ENCODE peak calls at places on chromosomes 6 and 20, in seven cellular contexts. P is body of pancreas, S is BJ, U is left ventricle myocardium inferior, Z is lower leg skin, D is AG10803, G is skeletal muscle cell. W is an unnamed sample.

GRCh38 chr6:84615113-84615850 is 149.1 kb downstream of the TBX18 start:
- DNase-seq in U (no peak), S (no peak), Z (no peak), G (no peak), D (peak), P (no peak), W (no peak)

GRCh38 chr20:366042-366718 is 14.4 kb upstream of the TRIB3 start:
- DNase-seq in U (no peak), S (no peak), D (no peak), Z (no peak), G (no peak), P (peak), W (no peak)

GRCh38 chr6:146950351-146950835 is 253.8 kb upstream of the STXBP5 start:
- DNase-seq in Z (no peak), U (no peak), G (no peak), P (no peak), S (no peak), D (peak), W (no peak)

GRCh38 chr6:41767112-41767946 is 12.4 kb downstream of the FRS3 start:
- DNase-seq in G (no peak), S (peak), U (peak), D (peak), Z (peak), P (peak), W (peak)

GRCh38 chr20:50237349-50237748 is 46.7 kb downstream of the CEBPB start:
- DNase-seq in S (no peak), Z (no peak), U (no peak), G (no peak), D (no peak), P (no peak), W (no peak)

GRCh38 chr6:152338335-152339125 is 298.6 kb downstream of the SYNE1 start:
- DNase-seq in Z (peak), G (no peak), S (no peak), U (peak), D (peak), P (peak), W (no peak)

GRCh38 chr20:8646716-8647115 is 422.2 kb upstream of the PLCB4 start:
- DNase-seq in S (peak), G (peak), Z (no peak), P (no peak), U (no peak), D (peak), W (peak)

GRCh38 chr6:132011582-132011981 is 60.4 kb upstream of the CCN2 start:
- DNase-seq in U (no peak), S (no peak), P (no peak), Z (no peak), G (no peak), D (peak), W (no peak)

GRCh38 chr20:19211252-19211651 is 1.2 kb upstream of the SLC24A3 start:
- DNase-seq in D (no peak), Z (no peak), P (no peak), U (no peak), S (no peak), G (no peak), W (no peak)

GRCh38 chr6:55617272-55617671 is 38.3 kb upstream of the HMGCLL1 start:
- DNase-seq in D (peak), Z (no peak), P (peak), S (no peak), G (no peak), U (no peak), W (no peak)

GRCh38 chr6:108606130-108606797 is 45.5 kb downstream of the FOXO3 start:
- DNase-seq in Z (no peak), S (no peak), P (no peak), U (no peak), G (no peak), D (no peak), W (no peak)

GRCh38 chr6:158852312-158853071 is 33.3 kb upstream of the EZR start:
- DNase-seq in U (no peak), Z (no peak), P (no peak), S (no peak), D (no peak), G (no peak), W (no peak)

GRCh38 chr6:3870528-3870925 is 21.4 kb downstream of the FAM50B start:
- DNase-seq in D (no peak), P (no peak), G (no peak), U (no peak), Z (peak), S (no peak), W (no peak)

GRCh38 chr6:138971601-138972000 is 16.5 kb downstream of the REPS1 start:
- DNase-seq in P (no peak), S (no peak), U (no peak), Z (no peak), D (peak), G (no peak), W (no peak)

GRCh38 chr20:53875452-53875851 is 194.9 kb downstream of the BCAS1 start:
- DNase-seq in U (peak), P (no peak), D (no peak), G (no peak), S (no peak), Z (peak), W (no peak)

GRCh38 chr20:10671850-10672578 is 1.8 kb downstream of the JAG1 start:
- DNase-seq in D (peak), U (peak), G (no peak), P (peak), S (no peak), Z (peak), W (no peak)

GRCh38 chr20:49115565-49115964 is 69.5 kb downstream of the CSE1L start:
- DNase-seq in Z (no peak), S (no peak), D (peak), U (no peak), P (no peak), G (no peak), W (no peak)

GRCh38 chr6:135870722-135871121 is 19.2 kb downstream of the PDE7B start:
- DNase-seq in Z (no peak), S (no peak), G (peak), D (peak), P (no peak), U (no peak), W (no peak)

GRCh38 chr6:118725944-118726343 is 74.6 kb upstream of the CEP85L start:
- DNase-seq in G (no peak), U (no peak), D (no peak), S (no peak), Z (no peak), P (no peak), W (no peak)

GRCh38 chr6:152734630-152735029 is 16.0 kb upstream of the VIP start:
- DNase-seq in U (no peak), D (no peak), P (no peak), S (no peak), Z (no peak), G (no peak), W (no peak)

GRCh38 chr6:96721227-96721626 is 116.0 kb downstream of the GPR63 start:
- DNase-seq in P (no peak), U (no peak), S (no peak), D (no peak), G (no peak), Z (no peak), W (no peak)

GRCh38 chr6:163086563-163086895 is 328.0 kb upstream of the QKI start:
- DNase-seq in S (no peak), U (no peak), G (no peak), Z (no peak), D (peak), P (no peak), W (no peak)

GRCh38 chr6:15662246-15663056 is at the start of gene DTNBP1:
- DNase-seq in P (peak), S (no peak), G (no peak), U (peak), D (peak), Z (peak), W (no peak)

GRCh38 chr20:61048292-61048691 is 203.8 kb upstream of the CDH4 start:
- DNase-seq in G (no peak), P (no peak), S (no peak), U (no peak), D (no peak), Z (no peak), W (no peak)

GRCh38 chr6:15522427-15522826 is 140.4 kb downstream of the DTNBP1 start:
- DNase-seq in D (peak), S (no peak), U (no peak), P (no peak), G (no peak), Z (peak), W (no peak)

GRCh38 chr6:17311595-17312311 is 30.6 kb downstream of the RBM24 start:
- DNase-seq in U (peak), G (no peak), Z (no peak), S (no peak), P (peak), D (peak), W (no peak)

GRCh38 chr6:119158057-119158848 is 79.8 kb upstream of the FAM184A start:
- DNase-seq in S (no peak), Z (no peak), G (peak), D (peak), U (peak), P (peak), W (peak)

GRCh38 chr6:155854787-155855186 is 399.1 kb upstream of the NOX3 start:
- DNase-seq in S (no peak), P (no peak), D (no peak), Z (no peak), G (no peak), U (no peak), W (no peak)

GRCh38 chr6:7629321-7629720 is 39.3 kb downstream of the SNRNP48 start:
- DNase-seq in P (no peak), S (no peak), G (no peak), D (peak), Z (no peak), U (no peak), W (no peak)

GRCh38 chr6:54206510-54206909 is 95.3 kb downstream of the MLIP start:
- DNase-seq in G (no peak), S (no peak), D (no peak), Z (no peak), U (no peak), P (no peak), W (no peak)

GRCh38 chr20:49569403-49570115 is 1.6 kb upstream of the PTGIS start:
- DNase-seq in G (no peak), D (no peak), Z (peak), U (no peak), P (no peak), S (no peak), W (no peak)

GRCh38 chr6:158321960-158322359 is 9.7 kb downstream of the TULP4 start:
- DNase-seq in Z (no peak), D (peak), U (no peak), G (peak), S (peak), P (no peak), W (peak)

GRCh38 chr6:14417377-14417776 is 299.8 kb downstream of the CD83 start:
- DNase-seq in P (no peak), Z (no peak), D (no peak), S (no peak), U (no peak), G (no peak), W (no peak)

GRCh38 chr6:112215901-112216300 is 38.5 kb downstream of the LAMA4 start:
- DNase-seq in P (no peak), D (no peak), U (no peak), Z (no peak), S (no peak), G (no peak), W (no peak)

GRCh38 chr6:38216451-38216850 is 396.9 kb downstream of the ZFAND3 start:
- DNase-seq in D (no peak), P (no peak), G (no peak), S (no peak), Z (no peak), U (no peak), W (no peak)

GRCh38 chr6:108744996-108745395 is 103.2 kb upstream of the ARMC2 start:
- DNase-seq in S (no peak), D (no peak), U (no peak), G (no peak), P (no peak), Z (peak), W (no peak)

GRCh38 chr20:40279390-40279789 is 409.6 kb downstream of the MAFB start:
- DNase-seq in P (no peak), S (peak), D (peak), U (no peak), Z (no peak), G (peak), W (peak)

GRCh38 chr20:21251278-21251677 is 51.9 kb upstream of the XRN2 start:
- DNase-seq in U (no peak), G (no peak), P (no peak), D (peak), S (no peak), Z (peak), W (no peak)

GRCh38 chr6:15484115-15484514 is 178.7 kb downstream of the DTNBP1 start:
- DNase-seq in Z (no peak), S (no peak), G (no peak), P (peak), D (no peak), U (no peak), W (no peak)

GRCh38 chr6:48985025-48985424 is 478.0 kb downstream of the MMUT start:
- DNase-seq in U (no peak), S (no peak), G (peak), Z (no peak), P (no peak), D (peak), W (peak)
- H3K4me3 ChIP-seq in U (no peak), S (no peak), G (no peak), Z (no peak), P (no peak), D (no peak), W (no peak)

GRCh38 chr20:63177134-63177784 is 38.7 kb downstream of the YTHDF1 start:
- DNase-seq in G (no peak), P (peak), Z (no peak), U (no peak), S (no peak), D (no peak), W (no peak)
- H3K4me3 ChIP-seq in G (no peak), P (no peak), Z (no peak), U (peak), S (no peak), D (no peak), W (no peak)

DNA sequence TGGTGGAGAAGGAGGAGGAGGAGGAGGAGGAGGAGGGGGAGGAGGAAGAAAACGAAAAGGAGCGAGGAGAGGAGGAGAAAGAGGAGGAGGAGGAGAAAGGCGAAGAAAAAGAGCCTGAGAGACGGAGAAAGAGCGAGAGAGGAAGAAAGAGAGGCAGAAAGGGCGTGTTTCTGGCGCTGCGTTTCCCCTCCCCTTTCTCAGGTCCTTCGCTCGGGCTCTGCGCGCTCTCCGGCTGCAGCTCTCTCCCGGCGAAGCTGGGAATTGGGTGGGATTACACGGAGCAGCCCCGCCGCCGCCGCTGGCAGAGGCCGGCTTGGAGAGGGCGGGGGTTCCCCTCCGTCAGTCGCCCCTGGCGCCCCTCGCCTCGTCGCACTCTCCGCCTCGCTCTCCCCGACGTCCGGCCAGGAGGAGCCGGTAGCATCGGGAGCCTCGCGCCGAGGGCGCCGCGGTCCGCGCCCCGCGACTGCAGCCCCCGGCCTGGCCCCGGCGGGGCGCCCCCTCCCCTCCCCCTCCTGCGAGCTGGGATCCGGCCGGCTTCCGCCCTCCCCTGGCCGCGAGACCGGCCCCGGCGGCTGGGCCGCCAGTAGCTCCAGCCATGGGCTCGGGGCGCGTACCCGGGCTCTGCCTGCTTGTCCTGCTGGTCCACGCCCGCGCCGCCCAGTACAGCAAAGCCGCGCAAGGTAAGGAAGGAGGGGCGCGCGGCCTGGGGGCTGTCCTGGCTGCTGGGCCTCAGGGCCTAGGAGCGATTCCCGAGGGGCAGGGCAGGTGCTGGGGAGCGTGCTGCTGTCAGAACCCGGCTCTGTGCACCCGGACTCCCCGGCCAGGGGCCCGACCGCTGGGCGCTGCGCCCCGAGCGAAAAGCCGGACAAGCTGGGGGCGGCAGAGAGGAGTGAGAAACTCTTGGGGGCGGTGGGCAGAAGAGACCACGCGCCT is at the start of gene SCUBE3:
- DNase-seq in D (peak), P (peak), G (peak), U (peak), S (no peak), Z (no peak), W (no peak)
- H3K4me3 ChIP-seq in D (peak), P (peak), G (peak), U (peak), S (peak), Z (peak), W (peak)

GRCh38 chr6:31729515-31729978 is 448 bp upstream of the DDAH2 start:
- DNase-seq in S (peak), P (peak), D (peak), G (peak), U (peak), Z (peak), W (no peak)

GRCh38 chr6:31729979-31730630 is 1.0 kb upstream of the DDAH2 start:
- DNase-seq in G (peak), P (peak), U (peak), S (peak), Z (peak), D (peak), W (no peak)

GRCh38 chr6:31728767-31729514 is at the start of gene DDAH2:
- DNase-seq in U (no peak), S (no peak), P (no peak), Z (peak), G (no peak), D (no peak), W (no peak)

GRCh38 chr6:31727034-31727716 is 1.9 kb downstream of the DDAH2 start:
- DNase-seq in G (no peak), D (no peak), P (no peak), Z (no peak), S (no peak), U (no peak), W (no peak)

GRCh38 chr6:31727717-31728671 is 1.1 kb downstream of the DDAH2 start:
- DNase-seq in Z (no peak), S (no peak), P (no peak), G (no peak), U (no peak), D (no peak), W (no peak)
- H3K4me3 ChIP-seq in Z (no peak), S (peak), P (no peak), G (no peak), U (peak), D (peak), W (peak)

DNA sequence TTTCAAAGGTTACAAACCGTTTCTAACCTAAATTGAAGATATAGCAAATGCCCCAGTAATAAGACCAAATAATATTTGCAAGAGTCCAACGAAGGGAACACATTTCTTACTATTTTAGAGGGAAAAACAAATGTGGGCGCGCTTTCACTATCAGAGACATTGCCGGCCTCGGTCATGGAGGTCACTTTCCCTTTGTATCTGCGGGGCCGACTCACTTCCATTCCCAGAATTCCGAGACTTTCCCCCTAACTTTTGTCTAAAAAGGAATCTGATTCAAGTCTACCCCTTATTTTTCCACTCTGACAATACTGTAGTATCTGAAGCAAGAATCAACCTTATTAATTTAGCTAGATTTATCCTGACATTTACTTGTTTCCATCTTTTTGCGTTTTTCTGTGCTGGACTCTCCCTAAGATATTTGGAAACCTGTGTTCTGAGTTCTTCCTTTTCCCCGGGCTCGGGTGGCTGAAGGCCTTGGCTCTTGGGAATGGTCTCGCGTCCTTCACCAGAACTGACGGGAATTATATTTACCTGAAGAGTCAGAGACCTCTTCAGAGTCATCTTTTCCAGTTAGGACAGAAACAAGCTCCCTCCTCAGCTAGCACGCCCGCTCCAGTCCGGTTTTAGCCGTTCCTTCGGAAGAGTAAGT is 71.8 kb upstream of the ZNF184 start:
- DNase-seq in Z (no peak), U (no peak), D (no peak), P (no peak), S (no peak), G (no peak), W (no peak)
- H3K4me3 ChIP-seq in Z (no peak), U (peak), D (peak), P (no peak), S (peak), G (peak), W (peak)

GRCh38 chr6:12476484-12476883 is 186.3 kb downstream of the EDN1 start:
- DNase-seq in U (no peak), G (no peak), Z (no peak), D (no peak), P (no peak), S (no peak), W (no peak)
- H3K4me3 ChIP-seq in U (no peak), G (no peak), Z (no peak), D (no peak), P (no peak), S (no peak), W (no peak)

DNA sequence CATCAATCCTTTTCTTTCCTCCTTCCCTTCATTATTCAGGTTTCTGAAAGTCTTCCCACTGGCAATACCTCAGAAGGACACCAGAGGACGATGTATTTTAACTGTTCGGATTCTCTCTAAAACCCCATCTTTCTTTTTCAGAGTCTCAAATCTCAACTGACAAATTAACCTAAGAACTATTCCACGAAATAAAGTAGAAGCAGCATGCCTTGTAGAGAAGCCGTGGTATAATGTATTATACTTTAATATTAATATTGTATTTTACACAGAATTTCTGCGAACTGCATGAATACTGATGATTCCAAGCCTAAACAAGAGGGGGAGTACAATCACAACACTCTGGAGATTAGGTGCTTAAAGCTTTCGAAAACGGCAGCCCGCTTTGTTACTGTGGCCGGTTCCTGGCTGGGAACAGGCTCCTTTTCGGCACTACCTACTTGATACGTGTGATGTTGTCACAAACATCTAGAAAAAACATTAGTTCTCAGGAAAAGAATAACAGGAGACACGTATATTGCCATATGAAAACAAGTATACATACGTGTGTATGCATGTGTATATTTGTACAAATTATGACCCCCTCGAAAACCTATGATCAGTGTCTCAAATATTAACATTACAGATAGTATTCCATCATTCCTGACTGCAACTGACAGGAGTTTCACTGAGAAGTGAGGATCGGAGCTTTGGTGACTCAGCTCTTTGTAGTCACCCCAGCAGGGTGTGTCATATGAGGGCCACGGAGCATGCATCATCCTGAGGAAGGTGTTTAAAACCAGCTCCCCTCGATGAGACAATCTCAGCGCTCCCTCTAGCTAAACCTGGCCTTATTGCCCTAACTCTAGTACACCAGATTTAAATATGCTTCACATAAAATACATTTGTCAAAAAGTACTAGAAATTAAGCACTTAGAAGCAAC is 319.7 kb upstream of the TCF21 start:
- DNase-seq in U (no peak), G (peak), Z (peak), S (peak), D (peak), P (peak), W (no peak)
- H3K4me3 ChIP-seq in U (peak), G (peak), Z (no peak), S (peak), D (peak), P (no peak), W (peak)

GRCh38 chr6:26224940-26225847 is 138.0 kb downstream of the HFE start:
- DNase-seq in Z (no peak), P (no peak), G (peak), D (peak), S (peak), U (no peak), W (no peak)
- H3K4me3 ChIP-seq in Z (peak), P (no peak), G (peak), D (peak), S (peak), U (peak), W (peak)